ENCODE peak calls at places on chromosomes 4 and X, in eight cellular contexts. I is stimulated activated CD4-positive, alpha-beta T cell treated with anti-CD3 and anti-CD28 coated beads, Interleukin-4, amount 100 ng/mL, for 48 hours; U is BE2C; P is GM20000; B is Calu3; N is head of caudate nucleus; Z is nephron progenitor cell; S is mucosa of gallbladder. G is an unnamed sample.

GRCh38 chr4:71411976-71412375 is 73.2 kb downstream of the SLC4A4 start:
- DNase-seq in I (no peak), U (no peak), P (no peak), B (no peak), N (no peak), Z (no peak), S (no peak), G (no peak)

GRCh38 chr4:89266128-89266527 is 41.5 kb downstream of the GPRIN3 start:
- DNase-seq in I (no peak), U (no peak), P (no peak), B (no peak), N (no peak), Z (no peak), S (no peak), G (no peak)

GRCh38 chr4:94641702-94642560 is 115.8 kb upstream of the BMPR1B start:
- DNase-seq in I (no peak), U (no peak), P (no peak), B (no peak), N (no peak), Z (no peak), S (no peak), G (peak)

GRCh38 chr4:17614416-17615299 is at the start of gene MED28:
- DNase-seq in I (peak), U (peak), P (peak), B (peak), N (peak), Z (peak), S (peak), G (peak)

GRCh38 chr4:89665662-89666061 is 171.3 kb downstream of the SNCA start:
- DNase-seq in I (no peak), U (no peak), P (no peak), B (no peak), N (no peak), Z (no peak), S (no peak), G (no peak)

GRCh38 chr4:153318696-153319320 is 25.7 kb upstream of the MND1 start:
- DNase-seq in I (no peak), U (peak), P (peak), B (peak), N (no peak), Z (peak), S (no peak), G (peak)

GRCh38 chrX:106959897-106960296 is 39.7 kb downstream of the CLDN2 start:
- DNase-seq in I (no peak), U (no peak), P (no peak), B (peak), N (no peak), Z (no peak), S (no peak), G (peak)

GRCh38 chrX:2351321-2351720 is 149.5 kb downstream of the DHRSX start:
- DNase-seq in I (no peak), U (no peak), P (no peak), B (no peak), N (no peak), Z (no peak), S (no peak), G (peak)

GRCh38 chr4:83075696-83076095 is 38.8 kb downstream of the PLAC8 start:
- DNase-seq in I (no peak), U (no peak), P (no peak), B (no peak), N (no peak), Z (no peak), S (no peak), G (peak)

GRCh38 chr4:179097741-179098140 is 1655.5 kb upstream of the AGA start:
- DNase-seq in I (no peak), U (no peak), P (no peak), B (peak), N (no peak), Z (peak), S (no peak), G (no peak)

G was measured in hepatic stellate cell.